ENCODE peak calls at places on chromosome 18, in seven cellular contexts. T is esophagus squamous epithelium, Y is sigmoid colon, E is upper lobe of left lung, J is NB4, M is tibial nerve, N is heart left ventricle. V is an unnamed sample.

GRCh38 chr18:55317832-55318231 is 270.2 kb downstream of the TCF4 start:
- DNase-seq in T (no peak), Y (no peak), E (no peak), J (no peak), M (no peak), N (no peak), V (no peak)

GRCh38 chr18:30359521-30359920 is 683.0 kb downstream of the DSC3 start:
- DNase-seq in T (no peak), Y (no peak), E (no peak), J (peak; percentile 65), M (no peak), N (no peak), V (no peak)

GRCh38 chr18:40583671-40584070 is 1371.4 kb upstream of the PIK3C3 start:
- DNase-seq in T (no peak), Y (no peak), E (no peak), J (no peak), M (no peak), N (peak; percentile 14), V (no peak)

GRCh38 chr18:43526436-43527150 is 249.3 kb upstream of the SYT4 start:
- DNase-seq in T (no peak), Y (no peak), E (no peak), J (no peak), M (no peak), N (no peak), V (no peak)

GRCh38 chr18:74243127-74243526 is 48.6 kb downstream of the CYB5A start:
- DNase-seq in T (no peak), Y (no peak), E (no peak), J (no peak), M (no peak), N (no peak), V (peak; percentile 78)

GRCh38 chr18:37710731-37711130 is 145.1 kb upstream of the CELF4 start:
- DNase-seq in T (no peak), Y (no peak), E (no peak), J (no peak), M (no peak), N (no peak), V (no peak)

GRCh38 chr18:46425511-46425910 is 231.5 kb downstream of the LOXHD1 start:
- DNase-seq in T (no peak), Y (no peak), E (no peak), J (no peak), M (no peak), N (no peak), V (no peak)

GRCh38 chr18:35756506-35757117 is 175.1 kb downstream of the GALNT1 start:
- DNase-seq in T (no peak), Y (no peak), E (peak; percentile 41), J (peak; percentile 61), M (peak; percentile 34), N (no peak), V (peak; percentile 72)

GRCh38 chr18:2104620-2105462 is 466.5 kb downstream of the METTL4 start:
- DNase-seq in T (no peak), Y (no peak), E (peak; percentile 51), J (peak; percentile 65), M (no peak), N (no peak), V (peak; percentile 83)

GRCh38 chr18:53567935-53568574 is 656.4 kb downstream of the MBD2 start:
- DNase-seq in T (no peak), Y (no peak), E (no peak), J (peak; percentile 38), M (peak; percentile 30), N (no peak), V (peak; percentile 51)

GRCh38 chr18:58805482-58806187 is 59.0 kb upstream of the ZNF532 start:
- DNase-seq in T (no peak), Y (peak; percentile 10), E (no peak), J (no peak), M (no peak), N (no peak), V (no peak)

GRCh38 chr18:63520053-63520452 is 22.1 kb upstream of the SERPINB12 start:
- DNase-seq in T (no peak), Y (no peak), E (no peak), J (no peak), M (no peak), N (no peak), V (no peak)

GRCh38 chr18:22469061-22469689 is 51.5 kb upstream of the CTAGE1 start:
- DNase-seq in T (no peak), Y (no peak), E (no peak), J (no peak), M (no peak), N (no peak), V (no peak)

GRCh38 chr18:79588636-79589481 is 90.7 kb upstream of the CTDP1 start:
- DNase-seq in T (no peak), Y (peak; percentile 97), E (peak; percentile 46), J (peak; percentile 34), M (peak; percentile 84), N (peak; percentile 89), V (no peak)

GRCh38 chr18:46632401-46633089 is 24.5 kb downstream of the LOXHD1 start:
- DNase-seq in T (no peak), Y (no peak), E (no peak), J (no peak), M (no peak), N (no peak), V (no peak)

GRCh38 chr18:27226556-27227075 is 41.5 kb upstream of the CHST9 start:
- DNase-seq in T (no peak), Y (no peak), E (no peak), J (no peak), M (no peak), N (no peak), V (no peak)

GRCh38 chr18:57075716-57076400 is 71.0 kb upstream of the BOD1L2 start:
- DNase-seq in T (no peak), Y (no peak), E (no peak), J (peak; percentile 51), M (no peak), N (no peak), V (no peak)

GRCh38 chr18:7452331-7452730 is 114.8 kb upstream of the PTPRM start:
- DNase-seq in T (no peak), Y (no peak), E (peak; percentile 33), J (peak; percentile 26), M (no peak), N (no peak), V (peak; percentile 37)

GRCh38 chr18:13381907-13382682 is 163.5 kb downstream of the LDLRAD4 start:
- DNase-seq in T (peak; percentile 6), Y (peak; percentile 88), E (peak; percentile 66), J (no peak), M (peak; percentile 55), N (peak; percentile 78), V (no peak)

GRCh38 chr18:70068981-70069380 is 121.3 kb upstream of the CD226 start:
- DNase-seq in T (no peak), Y (no peak), E (no peak), J (no peak), M (no peak), N (no peak), V (no peak)

GRCh38 chr18:35478520-35479435 is 19.0 kb downstream of the INO80C start:
- DNase-seq in T (no peak), Y (no peak), E (peak; percentile 32), J (peak; percentile 82), M (no peak), N (peak; percentile 34), V (peak; percentile 39)

GRCh38 chr18:79100944-79101343 is 31.8 kb downstream of the ATP9B start:
- DNase-seq in T (no peak), Y (no peak), E (no peak), J (no peak), M (no peak), N (no peak), V (no peak)

GRCh38 chr18:11149441-11150270 is at the start of gene PIEZO2:
- DNase-seq in T (no peak), Y (peak; percentile 84), E (peak; percentile 55), J (no peak), M (no peak), N (peak; percentile 31), V (peak; percentile 56)
- TF ChIP-seq POLR2A in T (peak; percentile 49), Y (no peak), E (no peak), J (no peak), M (peak; percentile 71), N (no peak), V (no peak)

DNA sequence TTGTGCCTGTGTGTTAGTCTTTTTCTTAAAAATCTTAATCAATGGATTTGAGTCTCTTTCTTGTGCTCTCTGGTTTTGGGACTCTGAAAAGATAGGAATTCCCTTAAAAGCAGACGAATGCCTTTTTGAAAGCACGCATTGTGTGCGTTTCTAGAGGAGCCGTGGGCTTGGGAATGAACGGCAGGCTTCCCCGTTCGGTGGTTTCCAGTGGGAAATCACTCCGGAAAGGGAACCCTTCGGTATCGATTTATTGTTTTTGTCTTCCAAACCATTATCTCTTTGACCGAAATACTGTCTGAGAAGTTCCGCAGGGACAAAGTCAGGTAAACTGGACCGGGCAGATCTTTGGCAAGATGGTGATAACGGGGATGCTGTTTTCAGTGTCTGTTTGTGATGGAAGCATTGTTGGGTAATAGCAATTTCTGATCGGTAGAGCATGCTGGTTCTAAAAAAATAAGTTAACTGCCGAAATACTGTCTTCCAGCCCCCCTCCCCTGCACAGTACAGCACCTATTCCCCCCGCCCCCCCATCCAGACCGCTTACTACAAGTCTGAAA is 429 bp downstream of the SETBP1 start:
- DNase-seq in T (no peak), Y (no peak), E (no peak), J (no peak), M (no peak), N (no peak), V (no peak)
- TF ChIP-seq POLR2A in T (no peak), Y (no peak), E (no peak), J (no peak), M (no peak), N (no peak), V (no peak)

DNA sequence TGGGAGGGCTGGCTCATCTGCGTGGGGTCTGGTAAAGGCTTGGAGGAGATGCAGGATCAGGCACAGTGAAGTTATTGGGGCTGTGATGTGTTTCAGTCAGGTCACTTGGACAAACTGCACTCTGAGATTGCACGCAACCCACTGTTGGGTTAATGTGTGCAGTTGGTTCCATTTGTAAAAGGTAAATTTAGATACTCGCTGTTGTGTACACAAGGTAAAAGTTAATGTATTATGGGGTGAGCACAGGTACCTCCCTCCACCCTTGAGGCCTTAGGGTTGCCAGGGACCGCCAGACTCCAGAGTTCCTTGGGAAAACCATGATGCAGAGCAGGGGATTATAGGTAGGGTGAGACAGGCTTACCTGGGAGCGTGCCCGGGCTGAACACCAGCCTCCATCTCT is 20.1 kb downstream of the IMPA2 start:
- DNase-seq in T (no peak), Y (no peak), E (no peak), J (no peak), M (no peak), N (no peak), V (no peak)
- TF ChIP-seq POLR2A in T (no peak), Y (no peak), E (no peak), J (no peak), M (no peak), N (no peak), V (no peak)

DNA sequence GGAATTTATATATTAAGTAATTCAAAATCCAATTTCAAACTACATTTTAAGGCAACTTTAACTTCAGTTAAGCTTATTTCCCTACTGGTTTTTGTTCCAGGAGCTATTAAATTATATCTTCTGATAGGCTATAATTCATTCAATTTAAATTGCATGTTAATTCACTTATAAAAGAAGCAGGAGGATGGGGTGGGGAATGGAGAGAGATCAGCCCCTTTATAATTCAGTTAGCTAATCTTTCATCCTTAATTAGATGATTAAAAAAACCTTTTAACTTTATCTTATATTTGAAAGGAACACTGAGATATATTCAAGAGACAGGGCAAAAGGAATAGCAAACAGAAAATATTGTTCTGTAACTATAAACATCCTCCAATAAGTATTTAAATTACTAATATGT is 86.8 kb downstream of the AKAIN1 start:
- DNase-seq in T (no peak), Y (no peak), E (no peak), J (no peak), M (no peak), N (no peak), V (no peak)
- TF ChIP-seq POLR2A in T (no peak), Y (no peak), E (no peak), J (no peak), M (no peak), N (no peak), V (no peak)

GRCh38 chr18:23503038-23503966 is at the start of gene RMC1:
- DNase-seq in T (peak; percentile 85), Y (peak; percentile 98), E (peak; percentile 97), J (peak; percentile 95), M (peak; percentile 93), N (peak; percentile 97), V (peak; percentile 100)
- TF ChIP-seq POLR2A in T (peak; percentile 85), Y (peak; percentile 91), E (peak; percentile 94), J (peak; percentile 89), M (peak; percentile 72), N (peak; percentile 87), V (peak; percentile 97)